ENCODE peak calls at places on chromosomes 3 and 15, in six cellular contexts. Z, H, P, V, I and T are unnamed samples.

GRCh38 chr3:47266709-47267489 is 15.7 kb downstream of the KIF9 start:
- DNase-seq in Z (peak; percentile 57), H (peak; percentile 93), P (peak; percentile 51), V (peak; percentile 39), I (peak; percentile 96), T (peak; percentile 86)

GRCh38 chr15:74383695-74384565 is 16.5 kb upstream of the CYP11A1 start:
- DNase-seq in Z (peak; percentile 57), H (peak; percentile 99), P (peak; percentile 93), V (no peak), I (peak; percentile 86), T (peak; percentile 61)

GRCh38 chr3:170244566-170244965 is 22.3 kb downstream of the PRKCI start:
- DNase-seq in Z (no peak), H (peak; percentile 86), P (no peak), V (no peak), I (no peak), T (no peak)

GRCh38 chr3:32323605-32324004 is 68.0 kb upstream of the CMTM7 start:
- DNase-seq in Z (no peak), H (peak; percentile 8), P (no peak), V (no peak), I (no peak), T (no peak)

GRCh38 chr3:64748244-64748894 is 60.6 kb upstream of the ADAMTS9 start:
- DNase-seq in Z (no peak), H (no peak), P (no peak), V (no peak), I (no peak), T (no peak)

GRCh38 chr3:31066999-31067398 is 172.5 kb upstream of the GADL1 start:
- DNase-seq in Z (no peak), H (peak; percentile 96), P (no peak), V (no peak), I (no peak), T (peak; percentile 98)

GRCh38 chr3:108403921-108404320 is 106.5 kb downstream of the MYH15 start:
- DNase-seq in Z (no peak), H (no peak), P (no peak), V (no peak), I (no peak), T (peak; percentile 23)

GRCh38 chr15:31974855-31975421 is 55.4 kb upstream of the CHRNA7 start:
- DNase-seq in Z (no peak), H (no peak), P (no peak), V (peak; percentile 59), I (peak; percentile 81), T (peak; percentile 50)

GRCh38 chr3:13590841-13591515 is 42.1 kb downstream of the FBLN2 start:
- DNase-seq in Z (no peak), H (no peak), P (no peak), V (no peak), I (no peak), T (peak; percentile 62)

GRCh38 chr3:130354430-130354829 is 9.0 kb downstream of the COL6A5 start:
- DNase-seq in Z (no peak), H (no peak), P (no peak), V (no peak), I (peak; percentile 49), T (peak; percentile 36)

GRCh38 chr3:138944842-138945645 is 1.9 kb downstream of the FOXL2 start:
- DNase-seq in Z (no peak), H (no peak), P (no peak), V (no peak), I (no peak), T (no peak)

GRCh38 chr15:92831459-92832229 is 68.5 kb upstream of the CHD2 start:
- DNase-seq in Z (peak; percentile 95), H (peak; percentile 99), P (peak; percentile 98), V (peak; percentile 89), I (peak; percentile 99), T (peak; percentile 92)

DNA sequence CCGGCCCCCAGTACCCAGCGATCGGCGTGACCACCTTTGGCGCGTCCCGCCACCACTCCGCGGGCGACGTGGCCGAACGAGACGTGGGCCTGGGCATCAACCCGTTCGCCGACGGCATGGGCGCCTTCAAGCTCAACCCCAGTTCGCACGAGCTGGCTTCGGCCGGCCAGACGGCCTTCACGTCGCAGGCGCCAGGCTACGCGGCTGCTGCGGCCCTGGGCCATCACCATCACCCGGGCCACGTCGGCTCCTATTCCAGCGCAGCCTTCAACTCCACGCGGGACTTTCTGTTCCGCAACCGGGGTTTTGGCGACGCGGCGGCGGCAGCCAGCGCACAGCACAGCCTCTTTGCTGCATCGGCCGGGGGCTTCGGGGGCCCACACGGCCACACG is 957 bp downstream of the ZIC1 start:
- DNase-seq in Z (no peak), H (no peak), P (no peak), V (no peak), I (no peak), T (peak; percentile 80)
- H3K9ac ChIP-seq in Z (no peak overlapping the region), H (no peak overlapping the region), P (no peak overlapping the region), V (no peak overlapping the region), I (no peak overlapping the region), T (peak overlapping the region; percentile 94)

GRCh38 chr3:140733623-140734022 is 55.8 kb downstream of the TRIM42 start:
- DNase-seq in Z (no peak), H (no peak), P (no peak), V (no peak), I (no peak), T (no peak)
- H3K9ac ChIP-seq in Z (no peak overlapping the region), H (no peak overlapping the region), P (no peak overlapping the region), V (no peak overlapping the region), I (no peak overlapping the region), T (no peak overlapping the region)

GRCh38 chr3:181713300-181713647 is 1.5 kb downstream of the SOX2 start:
- DNase-seq in Z (no peak), H (no peak), P (no peak), V (no peak), I (no peak), T (no peak)
- H3K9ac ChIP-seq in Z (no peak overlapping the region), H (no peak overlapping the region), P (no peak overlapping the region), V (no peak overlapping the region), I (no peak overlapping the region), T (no peak overlapping the region)

GRCh38 chr15:64763021-64763420 is 12.4 kb downstream of the RBPMS2 start:
- DNase-seq in Z (no peak), H (no peak), P (no peak), V (no peak), I (no peak), T (no peak)
- H3K9ac ChIP-seq in Z (no peak overlapping the region), H (no peak overlapping the region), P (no peak overlapping the region), V (no peak overlapping the region), I (no peak overlapping the region), T (no peak overlapping the region)

GRCh38 chr3:99861216-99861615 is 43.6 kb downstream of the CMSS1 start:
- DNase-seq in Z (no peak), H (no peak), P (no peak), V (no peak), I (no peak), T (no peak)
- H3K9ac ChIP-seq in Z (no peak overlapping the region), H (no peak overlapping the region), P (no peak overlapping the region), V (no peak overlapping the region), I (no peak overlapping the region), T (no peak overlapping the region)